ENCODE peak calls at places on chromosomes 16 and 17, in seven cellular contexts. One of them, this sample, is unnamed.

GRCh38 chr17:72273301-72274056 is 152.7 kb downstream of the SOX9 start:
- DNase-seq in stimulated activated CD4-positive, alpha-beta T cell treated with anti-CD3 and anti-CD28 coated beads, Interleukin-15, amount 100 ng/mL, for 24 hours: no peak
- DNase-seq in fibroblast of pulmonary artery: no peak
- DNase-seq in B cell: no peak
- DNase-seq in left cardiac atrium: no peak
- DNase-seq in stimulated activated CD8-positive, alpha-beta memory T cell treated with anti-CD3 and anti-CD28 coated beads, Interleukin-15, amount 100 ng/mL, for 1 hour: no peak
- DNase-seq in activated CD8-positive, alpha-beta memory T cell treated with anti-CD3 and anti-CD28 coated beads for 48 hours: no peak
- DNase-seq in this sample: no peak

GRCh38 chr17:40130352-40131042 is 8.7 kb downstream of the MSL1 start:
- DNase-seq in B cell: no peak
- DNase-seq in fibroblast of pulmonary artery: peak
- DNase-seq in stimulated activated CD4-positive, alpha-beta T cell treated with anti-CD3 and anti-CD28 coated beads, Interleukin-15, amount 100 ng/mL, for 24 hours: no peak
- DNase-seq in activated CD8-positive, alpha-beta memory T cell treated with anti-CD3 and anti-CD28 coated beads for 48 hours: no peak
- DNase-seq in stimulated activated CD8-positive, alpha-beta memory T cell treated with anti-CD3 and anti-CD28 coated beads, Interleukin-15, amount 100 ng/mL, for 1 hour: no peak
- DNase-seq in left cardiac atrium: no peak
- DNase-seq in this sample: no peak

GRCh38 chr17:74467221-74467951 is 952 bp downstream of the CD300A start:
- DNase-seq in B cell: peak
- DNase-seq in activated CD8-positive, alpha-beta memory T cell treated with anti-CD3 and anti-CD28 coated beads for 48 hours: no peak
- DNase-seq in stimulated activated CD4-positive, alpha-beta T cell treated with anti-CD3 and anti-CD28 coated beads, Interleukin-15, amount 100 ng/mL, for 24 hours: peak
- DNase-seq in stimulated activated CD8-positive, alpha-beta memory T cell treated with anti-CD3 and anti-CD28 coated beads, Interleukin-15, amount 100 ng/mL, for 1 hour: no peak
- DNase-seq in left cardiac atrium: no peak
- DNase-seq in fibroblast of pulmonary artery: no peak
- DNase-seq in this sample: no peak

GRCh38 chr17:7538891-7539290 is 10.0 kb upstream of the TNFSF12 start:
- DNase-seq in stimulated activated CD8-positive, alpha-beta memory T cell treated with anti-CD3 and anti-CD28 coated beads, Interleukin-15, amount 100 ng/mL, for 1 hour: no peak
- DNase-seq in fibroblast of pulmonary artery: no peak
- DNase-seq in B cell: no peak
- DNase-seq in activated CD8-positive, alpha-beta memory T cell treated with anti-CD3 and anti-CD28 coated beads for 48 hours: no peak
- DNase-seq in left cardiac atrium: no peak
- DNase-seq in stimulated activated CD4-positive, alpha-beta T cell treated with anti-CD3 and anti-CD28 coated beads, Interleukin-15, amount 100 ng/mL, for 24 hours: no peak
- DNase-seq in this sample: no peak

GRCh38 chr17:34222732-34223486 is 32.2 kb upstream of the CCL2 start:
- DNase-seq in fibroblast of pulmonary artery: no peak
- DNase-seq in left cardiac atrium: no peak
- DNase-seq in stimulated activated CD8-positive, alpha-beta memory T cell treated with anti-CD3 and anti-CD28 coated beads, Interleukin-15, amount 100 ng/mL, for 1 hour: no peak
- DNase-seq in stimulated activated CD4-positive, alpha-beta T cell treated with anti-CD3 and anti-CD28 coated beads, Interleukin-15, amount 100 ng/mL, for 24 hours: no peak
- DNase-seq in activated CD8-positive, alpha-beta memory T cell treated with anti-CD3 and anti-CD28 coated beads for 48 hours: no peak
- DNase-seq in B cell: no peak
- DNase-seq in this sample: peak

GRCh38 chr17:60139438-60140285 is 10.1 kb upstream of the CA4 start:
- DNase-seq in stimulated activated CD4-positive, alpha-beta T cell treated with anti-CD3 and anti-CD28 coated beads, Interleukin-15, amount 100 ng/mL, for 24 hours: peak
- DNase-seq in fibroblast of pulmonary artery: peak
- DNase-seq in B cell: peak
- DNase-seq in left cardiac atrium: peak
- DNase-seq in stimulated activated CD8-positive, alpha-beta memory T cell treated with anti-CD3 and anti-CD28 coated beads, Interleukin-15, amount 100 ng/mL, for 1 hour: peak
- DNase-seq in activated CD8-positive, alpha-beta memory T cell treated with anti-CD3 and anti-CD28 coated beads for 48 hours: peak
- DNase-seq in this sample: peak

GRCh38 chr16:87637357-87637756 is 35.0 kb downstream of the JPH3 start:
- DNase-seq in fibroblast of pulmonary artery: no peak
- DNase-seq in stimulated activated CD8-positive, alpha-beta memory T cell treated with anti-CD3 and anti-CD28 coated beads, Interleukin-15, amount 100 ng/mL, for 1 hour: no peak
- DNase-seq in B cell: no peak
- DNase-seq in activated CD8-positive, alpha-beta memory T cell treated with anti-CD3 and anti-CD28 coated beads for 48 hours: no peak
- DNase-seq in stimulated activated CD4-positive, alpha-beta T cell treated with anti-CD3 and anti-CD28 coated beads, Interleukin-15, amount 100 ng/mL, for 24 hours: no peak
- DNase-seq in left cardiac atrium: no peak
- DNase-seq in this sample: no peak

GRCh38 chr16:67544329-67544841 is 15.8 kb downstream of the RIPOR1 start:
- DNase-seq in stimulated activated CD8-positive, alpha-beta memory T cell treated with anti-CD3 and anti-CD28 coated beads, Interleukin-15, amount 100 ng/mL, for 1 hour: no peak
- DNase-seq in activated CD8-positive, alpha-beta memory T cell treated with anti-CD3 and anti-CD28 coated beads for 48 hours: no peak
- DNase-seq in stimulated activated CD4-positive, alpha-beta T cell treated with anti-CD3 and anti-CD28 coated beads, Interleukin-15, amount 100 ng/mL, for 24 hours: no peak
- DNase-seq in fibroblast of pulmonary artery: no peak
- DNase-seq in B cell: no peak
- DNase-seq in left cardiac atrium: no peak
- DNase-seq in this sample: no peak

GRCh38 chr17:36854982-36855381 is 82.3 kb upstream of the LHX1 start:
- DNase-seq in activated CD8-positive, alpha-beta memory T cell treated with anti-CD3 and anti-CD28 coated beads for 48 hours: no peak
- DNase-seq in fibroblast of pulmonary artery: no peak
- DNase-seq in B cell: no peak
- DNase-seq in stimulated activated CD4-positive, alpha-beta T cell treated with anti-CD3 and anti-CD28 coated beads, Interleukin-15, amount 100 ng/mL, for 24 hours: no peak
- DNase-seq in stimulated activated CD8-positive, alpha-beta memory T cell treated with anti-CD3 and anti-CD28 coated beads, Interleukin-15, amount 100 ng/mL, for 1 hour: no peak
- DNase-seq in left cardiac atrium: no peak
- DNase-seq in this sample: no peak

GRCh38 chr17:73644145-73645049 is at the start of gene SDK2:
- DNase-seq in stimulated activated CD4-positive, alpha-beta T cell treated with anti-CD3 and anti-CD28 coated beads, Interleukin-15, amount 100 ng/mL, for 24 hours: peak
- DNase-seq in stimulated activated CD8-positive, alpha-beta memory T cell treated with anti-CD3 and anti-CD28 coated beads, Interleukin-15, amount 100 ng/mL, for 1 hour: no peak
- DNase-seq in activated CD8-positive, alpha-beta memory T cell treated with anti-CD3 and anti-CD28 coated beads for 48 hours: no peak
- DNase-seq in left cardiac atrium: no peak
- DNase-seq in fibroblast of pulmonary artery: no peak
- DNase-seq in B cell: peak
- DNase-seq in this sample: no peak

GRCh38 chr17:63542942-63543821 is 7.1 kb upstream of the DCAF7 start:
- DNase-seq in B cell: no peak
- DNase-seq in activated CD8-positive, alpha-beta memory T cell treated with anti-CD3 and anti-CD28 coated beads for 48 hours: no peak
- DNase-seq in left cardiac atrium: no peak
- DNase-seq in stimulated activated CD4-positive, alpha-beta T cell treated with anti-CD3 and anti-CD28 coated beads, Interleukin-15, amount 100 ng/mL, for 24 hours: no peak
- DNase-seq in fibroblast of pulmonary artery: no peak
- DNase-seq in stimulated activated CD8-positive, alpha-beta memory T cell treated with anti-CD3 and anti-CD28 coated beads, Interleukin-15, amount 100 ng/mL, for 1 hour: no peak
- DNase-seq in this sample: no peak

GRCh38 chr17:17693253-17693954 is 12.1 kb downstream of the RAI1 start:
- DNase-seq in left cardiac atrium: peak
- DNase-seq in stimulated activated CD4-positive, alpha-beta T cell treated with anti-CD3 and anti-CD28 coated beads, Interleukin-15, amount 100 ng/mL, for 24 hours: no peak
- DNase-seq in B cell: peak
- DNase-seq in fibroblast of pulmonary artery: no peak
- DNase-seq in stimulated activated CD8-positive, alpha-beta memory T cell treated with anti-CD3 and anti-CD28 coated beads, Interleukin-15, amount 100 ng/mL, for 1 hour: no peak
- DNase-seq in activated CD8-positive, alpha-beta memory T cell treated with anti-CD3 and anti-CD28 coated beads for 48 hours: no peak
- DNase-seq in this sample: no peak

GRCh38 chr16:89958068-89958467 is 9.5 kb downstream of the DEF8 start:
- DNase-seq in stimulated activated CD8-positive, alpha-beta memory T cell treated with anti-CD3 and anti-CD28 coated beads, Interleukin-15, amount 100 ng/mL, for 1 hour: no peak
- DNase-seq in fibroblast of pulmonary artery: peak
- DNase-seq in left cardiac atrium: peak
- DNase-seq in activated CD8-positive, alpha-beta memory T cell treated with anti-CD3 and anti-CD28 coated beads for 48 hours: no peak
- DNase-seq in stimulated activated CD4-positive, alpha-beta T cell treated with anti-CD3 and anti-CD28 coated beads, Interleukin-15, amount 100 ng/mL, for 24 hours: peak
- DNase-seq in B cell: no peak
- DNase-seq in this sample: no peak

GRCh38 chr16:74742051-74742481 is 32.6 kb downstream of the FA2H start:
- DNase-seq in stimulated activated CD8-positive, alpha-beta memory T cell treated with anti-CD3 and anti-CD28 coated beads, Interleukin-15, amount 100 ng/mL, for 1 hour: no peak
- DNase-seq in fibroblast of pulmonary artery: no peak
- DNase-seq in left cardiac atrium: no peak
- DNase-seq in activated CD8-positive, alpha-beta memory T cell treated with anti-CD3 and anti-CD28 coated beads for 48 hours: no peak
- DNase-seq in B cell: no peak
- DNase-seq in stimulated activated CD4-positive, alpha-beta T cell treated with anti-CD3 and anti-CD28 coated beads, Interleukin-15, amount 100 ng/mL, for 24 hours: no peak
- DNase-seq in this sample: peak

GRCh38 chr16:3961449-3961849 is 80.9 kb upstream of the CREBBP start:
- DNase-seq in left cardiac atrium: no peak
- DNase-seq in B cell: no peak
- DNase-seq in stimulated activated CD4-positive, alpha-beta T cell treated with anti-CD3 and anti-CD28 coated beads, Interleukin-15, amount 100 ng/mL, for 24 hours: no peak
- DNase-seq in fibroblast of pulmonary artery: no peak
- DNase-seq in activated CD8-positive, alpha-beta memory T cell treated with anti-CD3 and anti-CD28 coated beads for 48 hours: no peak
- DNase-seq in stimulated activated CD8-positive, alpha-beta memory T cell treated with anti-CD3 and anti-CD28 coated beads, Interleukin-15, amount 100 ng/mL, for 1 hour: no peak
- DNase-seq in this sample: peak

GRCh38 chr16:86515780-86516617 is 5.7 kb downstream of the FOXF1 start:
- DNase-seq in B cell: no peak
- DNase-seq in activated CD8-positive, alpha-beta memory T cell treated with anti-CD3 and anti-CD28 coated beads for 48 hours: no peak
- DNase-seq in stimulated activated CD4-positive, alpha-beta T cell treated with anti-CD3 and anti-CD28 coated beads, Interleukin-15, amount 100 ng/mL, for 24 hours: no peak
- DNase-seq in stimulated activated CD8-positive, alpha-beta memory T cell treated with anti-CD3 and anti-CD28 coated beads, Interleukin-15, amount 100 ng/mL, for 1 hour: no peak
- DNase-seq in fibroblast of pulmonary artery: peak
- DNase-seq in left cardiac atrium: no peak
- DNase-seq in this sample: peak

GRCh38 chr16:78200623-78201096 is 101.2 kb downstream of the WWOX start:
- DNase-seq in left cardiac atrium: no peak
- DNase-seq in activated CD8-positive, alpha-beta memory T cell treated with anti-CD3 and anti-CD28 coated beads for 48 hours: no peak
- DNase-seq in stimulated activated CD4-positive, alpha-beta T cell treated with anti-CD3 and anti-CD28 coated beads, Interleukin-15, amount 100 ng/mL, for 24 hours: no peak
- DNase-seq in stimulated activated CD8-positive, alpha-beta memory T cell treated with anti-CD3 and anti-CD28 coated beads, Interleukin-15, amount 100 ng/mL, for 1 hour: no peak
- DNase-seq in B cell: no peak
- DNase-seq in fibroblast of pulmonary artery: no peak
- DNase-seq in this sample: no peak

GRCh38 chr17:63475491-63476412 is 1.1 kb upstream of the ACE start:
- DNase-seq in stimulated activated CD4-positive, alpha-beta T cell treated with anti-CD3 and anti-CD28 coated beads, Interleukin-15, amount 100 ng/mL, for 24 hours: no peak
- DNase-seq in B cell: no peak
- DNase-seq in fibroblast of pulmonary artery: no peak
- DNase-seq in activated CD8-positive, alpha-beta memory T cell treated with anti-CD3 and anti-CD28 coated beads for 48 hours: no peak
- DNase-seq in stimulated activated CD8-positive, alpha-beta memory T cell treated with anti-CD3 and anti-CD28 coated beads, Interleukin-15, amount 100 ng/mL, for 1 hour: no peak
- DNase-seq in left cardiac atrium: no peak
- DNase-seq in this sample: no peak

GRCh38 chr17:81135503-81136283 is 29.6 kb upstream of the PVALEF start:
- DNase-seq in stimulated activated CD8-positive, alpha-beta memory T cell treated with anti-CD3 and anti-CD28 coated beads, Interleukin-15, amount 100 ng/mL, for 1 hour: no peak
- DNase-seq in stimulated activated CD4-positive, alpha-beta T cell treated with anti-CD3 and anti-CD28 coated beads, Interleukin-15, amount 100 ng/mL, for 24 hours: no peak
- DNase-seq in fibroblast of pulmonary artery: no peak
- DNase-seq in B cell: no peak
- DNase-seq in activated CD8-positive, alpha-beta memory T cell treated with anti-CD3 and anti-CD28 coated beads for 48 hours: no peak
- DNase-seq in left cardiac atrium: no peak
- DNase-seq in this sample: no peak

GRCh38 chr17:72439893-72440502 is 319.2 kb downstream of the SOX9 start:
- DNase-seq in fibroblast of pulmonary artery: no peak
- DNase-seq in stimulated activated CD4-positive, alpha-beta T cell treated with anti-CD3 and anti-CD28 coated beads, Interleukin-15, amount 100 ng/mL, for 24 hours: no peak
- DNase-seq in left cardiac atrium: no peak
- DNase-seq in activated CD8-positive, alpha-beta memory T cell treated with anti-CD3 and anti-CD28 coated beads for 48 hours: no peak
- DNase-seq in B cell: no peak
- DNase-seq in stimulated activated CD8-positive, alpha-beta memory T cell treated with anti-CD3 and anti-CD28 coated beads, Interleukin-15, amount 100 ng/mL, for 1 hour: no peak
- DNase-seq in this sample: no peak

GRCh38 chr16:35298460-35299243 is 1839.2 kb downstream of the TP53TG3F start:
- DNase-seq in stimulated activated CD8-positive, alpha-beta memory T cell treated with anti-CD3 and anti-CD28 coated beads, Interleukin-15, amount 100 ng/mL, for 1 hour: no peak
- DNase-seq in B cell: no peak
- DNase-seq in left cardiac atrium: no peak
- DNase-seq in stimulated activated CD4-positive, alpha-beta T cell treated with anti-CD3 and anti-CD28 coated beads, Interleukin-15, amount 100 ng/mL, for 24 hours: no peak
- DNase-seq in fibroblast of pulmonary artery: no peak
- DNase-seq in activated CD8-positive, alpha-beta memory T cell treated with anti-CD3 and anti-CD28 coated beads for 48 hours: no peak
- DNase-seq in this sample: no peak

GRCh38 chr17:43898446-43898845 is 8.9 kb downstream of the MPP2 start:
- DNase-seq in stimulated activated CD4-positive, alpha-beta T cell treated with anti-CD3 and anti-CD28 coated beads, Interleukin-15, amount 100 ng/mL, for 24 hours: no peak
- DNase-seq in stimulated activated CD8-positive, alpha-beta memory T cell treated with anti-CD3 and anti-CD28 coated beads, Interleukin-15, amount 100 ng/mL, for 1 hour: no peak
- DNase-seq in B cell: no peak
- DNase-seq in left cardiac atrium: no peak
- DNase-seq in activated CD8-positive, alpha-beta memory T cell treated with anti-CD3 and anti-CD28 coated beads for 48 hours: no peak
- DNase-seq in fibroblast of pulmonary artery: no peak
- DNase-seq in this sample: no peak

GRCh38 chr17:17328251-17328650 is 25.1 kb downstream of the NT5M start:
- DNase-seq in stimulated activated CD8-positive, alpha-beta memory T cell treated with anti-CD3 and anti-CD28 coated beads, Interleukin-15, amount 100 ng/mL, for 1 hour: no peak
- DNase-seq in B cell: no peak
- DNase-seq in fibroblast of pulmonary artery: no peak
- DNase-seq in left cardiac atrium: no peak
- DNase-seq in stimulated activated CD4-positive, alpha-beta T cell treated with anti-CD3 and anti-CD28 coated beads, Interleukin-15, amount 100 ng/mL, for 24 hours: no peak
- DNase-seq in activated CD8-positive, alpha-beta memory T cell treated with anti-CD3 and anti-CD28 coated beads for 48 hours: no peak
- DNase-seq in this sample: no peak

GRCh38 chr17:77704048-77704815 is 254.3 kb upstream of the TNRC6C start:
- DNase-seq in activated CD8-positive, alpha-beta memory T cell treated with anti-CD3 and anti-CD28 coated beads for 48 hours: no peak
- DNase-seq in fibroblast of pulmonary artery: no peak
- DNase-seq in left cardiac atrium: no peak
- DNase-seq in stimulated activated CD8-positive, alpha-beta memory T cell treated with anti-CD3 and anti-CD28 coated beads, Interleukin-15, amount 100 ng/mL, for 1 hour: no peak
- DNase-seq in B cell: no peak
- DNase-seq in stimulated activated CD4-positive, alpha-beta T cell treated with anti-CD3 and anti-CD28 coated beads, Interleukin-15, amount 100 ng/mL, for 24 hours: no peak
- DNase-seq in this sample: no peak

GRCh38 chr17:79667746-79668145 is 56.9 kb upstream of the RBFOX3 start:
- DNase-seq in activated CD8-positive, alpha-beta memory T cell treated with anti-CD3 and anti-CD28 coated beads for 48 hours: no peak
- DNase-seq in B cell: no peak
- DNase-seq in stimulated activated CD8-positive, alpha-beta memory T cell treated with anti-CD3 and anti-CD28 coated beads, Interleukin-15, amount 100 ng/mL, for 1 hour: no peak
- DNase-seq in fibroblast of pulmonary artery: no peak
- DNase-seq in left cardiac atrium: no peak
- DNase-seq in stimulated activated CD4-positive, alpha-beta T cell treated with anti-CD3 and anti-CD28 coated beads, Interleukin-15, amount 100 ng/mL, for 24 hours: no peak
- DNase-seq in this sample: no peak

GRCh38 chr17:151886-152859 is 14.8 kb downstream of the SCGB1C2 start:
- DNase-seq in B cell: no peak
- DNase-seq in activated CD8-positive, alpha-beta memory T cell treated with anti-CD3 and anti-CD28 coated beads for 48 hours: no peak
- DNase-seq in stimulated activated CD4-positive, alpha-beta T cell treated with anti-CD3 and anti-CD28 coated beads, Interleukin-15, amount 100 ng/mL, for 24 hours: no peak
- DNase-seq in fibroblast of pulmonary artery: no peak
- DNase-seq in left cardiac atrium: no peak
- DNase-seq in stimulated activated CD8-positive, alpha-beta memory T cell treated with anti-CD3 and anti-CD28 coated beads, Interleukin-15, amount 100 ng/mL, for 1 hour: no peak
- DNase-seq in this sample: no peak

This sample was measured in fibroblast of the aortic adventitia.